ENCODE peak calls at places on chromosomes 5 and 9, in four cellular contexts. One of them, this sample, is unnamed.

GRCh38 chr9:98021306-98022040 is 35.1 kb upstream of the NANS start:
- DNase-seq in Caki2: no peak
- DNase-seq in ELR: no peak
- DNase-seq in NCI-H2029 treated with DMSO at 0.1 percent for 48 hours: no peak
- DNase-seq in this sample: no peak

GRCh38 chr9:88544245-88544644 is 9.3 kb downstream of the NXNL2 start:
- DNase-seq in ELR: no peak
- DNase-seq in NCI-H2029 treated with DMSO at 0.1 percent for 48 hours: no peak
- DNase-seq in Caki2: no peak
- DNase-seq in this sample: peak; percentile 22

GRCh38 chr9:122900791-122901190 is 4.4 kb downstream of the RC3H2 start:
- DNase-seq in ELR: peak; percentile 50
- DNase-seq in Caki2: no peak
- DNase-seq in NCI-H2029 treated with DMSO at 0.1 percent for 48 hours: no peak
- DNase-seq in this sample: peak; percentile 62

GRCh38 chr5:180313677-180314076 is 21.8 kb upstream of the MAPK9 start:
- DNase-seq in Caki2: peak; percentile 82
- DNase-seq in NCI-H2029 treated with DMSO at 0.1 percent for 48 hours: peak; percentile 35
- DNase-seq in ELR: no peak
- DNase-seq in this sample: peak; percentile 72

GRCh38 chr9:27395484-27395921 is 98.6 kb upstream of the EQTN start:
- DNase-seq in ELR: no peak
- DNase-seq in NCI-H2029 treated with DMSO at 0.1 percent for 48 hours: no peak
- DNase-seq in Caki2: no peak
- DNase-seq in this sample: no peak

GRCh38 chr9:11319477-11320060 is 706.8 kb upstream of the PTPRD start:
- DNase-seq in Caki2: peak; percentile 1
- DNase-seq in NCI-H2029 treated with DMSO at 0.1 percent for 48 hours: peak; percentile 36
- DNase-seq in ELR: no peak
- DNase-seq in this sample: peak; percentile 98

GRCh38 chr9:4837126-4837767 is 44.5 kb downstream of the RCL1 start:
- DNase-seq in ELR: no peak
- DNase-seq in NCI-H2029 treated with DMSO at 0.1 percent for 48 hours: no peak
- DNase-seq in Caki2: no peak
- DNase-seq in this sample: no peak

GRCh38 chr9:121691890-121692289 is 40.5 kb downstream of the DAB2IP start:
- DNase-seq in NCI-H2029 treated with DMSO at 0.1 percent for 48 hours: no peak
- DNase-seq in ELR: no peak
- DNase-seq in Caki2: no peak
- DNase-seq in this sample: no peak

GRCh38 chr5:61817472-61818326 is 485.6 kb downstream of the ZSWIM6 start:
- DNase-seq in NCI-H2029 treated with DMSO at 0.1 percent for 48 hours: no peak
- DNase-seq in Caki2: peak; percentile 23
- DNase-seq in ELR: peak; percentile 58
- DNase-seq in this sample: peak; percentile 52

GRCh38 chr5:181189363-181189961 is 15.5 kb downstream of the TRIM7 start:
- DNase-seq in ELR: peak; percentile 49
- DNase-seq in Caki2: no peak
- DNase-seq in NCI-H2029 treated with DMSO at 0.1 percent for 48 hours: no peak
- DNase-seq in this sample: no peak

GRCh38 chr9:14313378-14313940 is 482 bp downstream of the NFIB start:
- DNase-seq in NCI-H2029 treated with DMSO at 0.1 percent for 48 hours: no peak
- DNase-seq in Caki2: peak; percentile 41
- DNase-seq in ELR: peak; percentile 10
- DNase-seq in this sample: no peak

GRCh38 chr9:113664176-113664875 is 200.8 kb downstream of the RGS3 start:
- DNase-seq in ELR: no peak
- DNase-seq in NCI-H2029 treated with DMSO at 0.1 percent for 48 hours: no peak
- DNase-seq in Caki2: no peak
- DNase-seq in this sample: no peak

GRCh38 chr9:111483419-111483861 is 743 bp downstream of the ECPAS start:
- DNase-seq in Caki2: no peak
- DNase-seq in NCI-H2029 treated with DMSO at 0.1 percent for 48 hours: no peak
- DNase-seq in ELR: peak; percentile 68
- DNase-seq in this sample: no peak

GRCh38 chr9:121909111-121909510 is 184.0 kb downstream of the TTLL11 start:
- DNase-seq in Caki2: no peak
- DNase-seq in ELR: no peak
- DNase-seq in NCI-H2029 treated with DMSO at 0.1 percent for 48 hours: no peak
- DNase-seq in this sample: no peak

GRCh38 chr9:121582641-121583040 is 68.8 kb upstream of the DAB2IP start:
- DNase-seq in Caki2: no peak
- DNase-seq in ELR: no peak
- DNase-seq in NCI-H2029 treated with DMSO at 0.1 percent for 48 hours: no peak
- DNase-seq in this sample: no peak

GRCh38 chr5:137296213-137296702 is 202.9 kb downstream of the SPOCK1 start:
- DNase-seq in NCI-H2029 treated with DMSO at 0.1 percent for 48 hours: peak; percentile 79
- DNase-seq in ELR: no peak
- DNase-seq in Caki2: peak; percentile 93
- DNase-seq in this sample: no peak

GRCh38 chr9:121325387-121325786 is 44.7 kb downstream of the STOM start:
- DNase-seq in ELR: no peak
- DNase-seq in Caki2: no peak
- DNase-seq in NCI-H2029 treated with DMSO at 0.1 percent for 48 hours: no peak
- DNase-seq in this sample: no peak

GRCh38 chr9:137482094-137482781 is 23.1 kb upstream of the NSMF start:
- DNase-seq in NCI-H2029 treated with DMSO at 0.1 percent for 48 hours: peak; percentile 13
- DNase-seq in ELR: peak; percentile 86
- DNase-seq in Caki2: peak; percentile 34
- DNase-seq in this sample: peak; percentile 89

GRCh38 chr5:56085205-56085604 is 90.4 kb upstream of the IL6ST start:
- DNase-seq in NCI-H2029 treated with DMSO at 0.1 percent for 48 hours: no peak
- DNase-seq in Caki2: peak; percentile 13
- DNase-seq in ELR: peak; percentile 15
- DNase-seq in this sample: peak; percentile 82

GRCh38 chr9:77851862-77852602 is 179.6 kb downstream of the GNAQ start:
- DNase-seq in Caki2: no peak
- DNase-seq in ELR: no peak
- DNase-seq in NCI-H2029 treated with DMSO at 0.1 percent for 48 hours: peak; percentile 43
- DNase-seq in this sample: no peak

GRCh38 chr9:38112010-38112409 is 43.0 kb upstream of the SHB start:
- DNase-seq in Caki2: peak; percentile 45
- DNase-seq in ELR: peak; percentile 15
- DNase-seq in NCI-H2029 treated with DMSO at 0.1 percent for 48 hours: no peak
- DNase-seq in this sample: no peak

GRCh38 chr5:54658014-54658413 is 140.5 kb downstream of the SNX18 start:
- DNase-seq in Caki2: no peak
- DNase-seq in NCI-H2029 treated with DMSO at 0.1 percent for 48 hours: peak; percentile 72
- DNase-seq in ELR: peak; percentile 85
- DNase-seq in this sample: peak; percentile 62

GRCh38 chr9:78892769-78893168 is 595.8 kb downstream of the PSAT1 start:
- DNase-seq in Caki2: no peak
- DNase-seq in ELR: no peak
- DNase-seq in NCI-H2029 treated with DMSO at 0.1 percent for 48 hours: no peak
- DNase-seq in this sample: no peak

GRCh38 chr5:73387630-73388370 is 60.8 kb downstream of the FOXD1 start:
- DNase-seq in Caki2: no peak
- DNase-seq in ELR: no peak
- DNase-seq in NCI-H2029 treated with DMSO at 0.1 percent for 48 hours: peak; percentile 71
- DNase-seq in this sample: no peak